ENCODE peak calls at places on chromosome 21, in seven cellular contexts. O is posterior vena cava; A is astrocyte of the spinal cord; Z is uterus; V is skeletal muscle cell; M is stimulated activated CD8-positive, alpha-beta memory T cell treated with anti-CD3 and anti-CD28 coated beads, Interleukin-4, amount 100 ng/mL, for 1 hour; R is fibroblast of mammary gland. W is an unnamed sample.

GRCh38 chr21:45404726-45405270 is at the start of gene COL18A1:
- DNase-seq in M (no peak), O (peak), V (no peak), R (peak), A (peak), Z (peak), W (no peak)

GRCh38 chr21:34133802-34134201 is 60.4 kb downstream of the MRPS6 start:
- DNase-seq in M (no peak), R (no peak), O (no peak), V (no peak), A (no peak), Z (no peak), W (no peak)

GRCh38 chr21:46517361-46517760 is 58.7 kb downstream of the DIP2A start:
- DNase-seq in V (no peak), Z (no peak), R (peak), A (no peak), M (no peak), O (no peak), W (no peak)

GRCh38 chr21:38758815-38759214 is 46.9 kb upstream of the ETS2 start:
- DNase-seq in A (no peak), M (no peak), O (no peak), V (no peak), Z (no peak), R (no peak), W (no peak)

GRCh38 chr21:41566500-41567014 is 58.6 kb upstream of the TMPRSS2 start:
- DNase-seq in A (no peak), Z (no peak), V (no peak), R (no peak), M (no peak), O (no peak), W (no peak)

GRCh38 chr21:44314128-44314527 is 14.3 kb downstream of the PFKL start:
- DNase-seq in M (no peak), O (no peak), R (no peak), V (no peak), A (no peak), Z (no peak), W (no peak)

GRCh38 chr21:38853421-38853919 is 47.7 kb downstream of the ETS2 start:
- DNase-seq in Z (no peak), A (peak), O (no peak), M (no peak), R (peak), V (peak), W (peak)

GRCh38 chr21:43824250-43824882 is 35.0 kb downstream of the RRP1 start:
- DNase-seq in V (no peak), R (peak), O (peak), M (no peak), Z (no peak), A (peak), W (no peak)

GRCh38 chr21:39788383-39788782 is 43.4 kb downstream of the IGSF5 start:
- DNase-seq in A (peak), V (peak), Z (peak), R (peak), O (peak), M (no peak), W (peak)

GRCh38 chr21:14762734-14763694 is 216.9 kb upstream of the SAMSN1 start:
- DNase-seq in V (no peak), Z (no peak), M (no peak), O (no peak), A (no peak), R (no peak), W (no peak)

GRCh38 chr21:46040707-46041106 is 57.2 kb upstream of the COL6A2 start:
- DNase-seq in V (no peak), R (peak), A (no peak), M (no peak), O (no peak), Z (no peak), W (no peak)

GRCh38 chr21:46150491-46151121 is 4.8 kb downstream of the FTCD start:
- DNase-seq in Z (no peak), M (no peak), A (no peak), O (peak), R (peak), V (no peak), W (no peak)

GRCh38 chr21:44932366-44933181 is 7.3 kb upstream of the SLX9 start:
- DNase-seq in O (no peak), A (no peak), R (no peak), V (no peak), Z (no peak), M (no peak), W (no peak)

GRCh38 chr21:39961251-39961650 is 94.0 kb downstream of the PCP4 start:
- DNase-seq in M (no peak), A (peak), V (no peak), R (no peak), Z (no peak), O (no peak), W (no peak)

GRCh38 chr21:42777757-42778344 is 101.5 kb downstream of the WDR4 start:
- DNase-seq in Z (no peak), A (peak), M (no peak), V (no peak), O (no peak), R (no peak), W (no peak)

GRCh38 chr21:43187715-43188114 is 18.9 kb downstream of the CRYAA start:
- DNase-seq in A (no peak), R (no peak), Z (no peak), V (no peak), M (no peak), O (no peak), W (no peak)

GRCh38 chr21:18430341-18430740 is 26.8 kb upstream of the TMPRSS15 start:
- DNase-seq in A (no peak), V (no peak), M (no peak), O (no peak), Z (no peak), R (no peak), W (no peak)

GRCh38 chr21:20276954-20277353 is 721.3 kb upstream of the NCAM2 start:
- DNase-seq in M (no peak), V (no peak), O (no peak), A (no peak), Z (no peak), R (no peak), W (no peak)

GRCh38 chr21:38295997-38296764 is 39.4 kb downstream of the KCNJ15 start:
- DNase-seq in A (no peak), Z (no peak), M (no peak), O (no peak), V (no peak), R (peak), W (no peak)